ENCODE peak calls at places on chromosome 18, in eight cellular contexts. K, J, C, P, R, M, L and U are unnamed samples.

GRCh38 chr18:7300971-7301553 is 70.2 kb downstream of the LRRC30 start:
- DNase-seq in K (no peak), J (peak; percentile 82), C (no peak), P (no peak), R (no peak), M (no peak), L (no peak), U (no peak)

GRCh38 chr18:70005580-70005979 is 57.9 kb upstream of the CD226 start:
- DNase-seq in K (no peak), J (no peak), C (no peak), P (peak; percentile 16), R (no peak), M (no peak), L (no peak), U (no peak)

GRCh38 chr18:77470836-77471413 is 221.3 kb downstream of the GALR1 start:
- DNase-seq in K (no peak), J (no peak), C (no peak), P (no peak), R (no peak), M (no peak), L (no peak), U (no peak)

GRCh38 chr18:49100226-49100968 is 149.6 kb upstream of the SMAD7 start:
- DNase-seq in K (no peak), J (peak; percentile 48), C (no peak), P (no peak), R (peak; percentile 25), M (no peak), L (no peak), U (no peak)

GRCh38 chr18:31738460-31739407 is 21.9 kb downstream of the SLC25A52 start:
- DNase-seq in K (no peak), J (no peak), C (no peak), P (no peak), R (no peak), M (no peak), L (no peak), U (no peak)

GRCh38 chr18:402129-402528 is 98.4 kb downstream of the COLEC12 start:
- DNase-seq in K (no peak), J (no peak), C (no peak), P (no peak), R (no peak), M (no peak), L (no peak), U (no peak)

GRCh38 chr18:55069497-55069896 is 110.2 kb upstream of the CCDC68 start:
- DNase-seq in K (no peak), J (no peak), C (no peak), P (no peak), R (no peak), M (no peak), L (no peak), U (no peak)

GRCh38 chr18:73684651-73685050 is 463.0 kb downstream of the FBXO15 start:
- DNase-seq in K (no peak), J (peak; percentile 83), C (no peak), P (no peak), R (no peak), M (no peak), L (no peak), U (no peak)

GRCh38 chr18:12308386-12309100 is 502 bp downstream of the TUBB6 start:
- DNase-seq in K (peak; percentile 73), J (peak; percentile 60), C (peak; percentile 84), P (peak; percentile 79), R (peak; percentile 92), M (peak; percentile 61), L (peak; percentile 89), U (no peak)

GRCh38 chr18:3246636-3247242 is 862 bp upstream of the MYL12A start:
- DNase-seq in K (no peak), J (no peak), C (peak; percentile 62), P (peak; percentile 56), R (no peak), M (peak; percentile 34), L (no peak), U (no peak)

GRCh38 chr18:7572837-7573236 is 5.7 kb downstream of the PTPRM start:
- DNase-seq in K (no peak), J (no peak), C (no peak), P (no peak), R (peak; percentile 27), M (peak; percentile 17), L (no peak), U (no peak)

GRCh38 chr18:38706373-38706772 is 1140.8 kb upstream of the CELF4 start:
- DNase-seq in K (no peak), J (no peak), C (no peak), P (no peak), R (no peak), M (no peak), L (no peak), U (no peak)

GRCh38 chr18:79940814-79941472 is 10.5 kb downstream of the SLC66A2 start:
- DNase-seq in K (no peak), J (no peak), C (peak; percentile 40), P (peak; percentile 12), R (no peak), M (no peak), L (no peak), U (no peak)

GRCh38 chr18:47470941-47471340 is 219.5 kb upstream of the SKOR2 start:
- DNase-seq in K (no peak), J (no peak), C (no peak), P (no peak), R (no peak), M (no peak), L (no peak), U (no peak)

GRCh38 chr18:31490387-31490786 is 7.6 kb upstream of the DSG2 start:
- DNase-seq in K (no peak), J (peak; percentile 97), C (peak; percentile 61), P (no peak), R (no peak), M (peak; percentile 4), L (no peak), U (no peak)

GRCh38 chr18:79108520-79109215 is 39.5 kb downstream of the ATP9B start:
- DNase-seq in K (no peak), J (peak; percentile 22), C (no peak), P (no peak), R (no peak), M (no peak), L (no peak), U (no peak)

GRCh38 chr18:12420831-12421421 is 13.2 kb downstream of the PRELID3A start:
- DNase-seq in K (no peak), J (no peak), C (no peak), P (no peak), R (no peak), M (no peak), L (no peak), U (peak; percentile 19)

GRCh38 chr18:41938445-41938844 is 16.6 kb upstream of the PIK3C3 start:
- DNase-seq in K (no peak), J (peak; percentile 70), C (no peak), P (no peak), R (peak; percentile 91), M (no peak), L (no peak), U (no peak)

GRCh38 chr18:11909597-11910026 is 1.5 kb upstream of the MPPE1 start:
- DNase-seq in K (no peak), J (peak; percentile 83), C (no peak), P (no peak), R (peak; percentile 59), M (no peak), L (no peak), U (no peak)

GRCh38 chr18:76376668-76377358 is 118.2 kb downstream of the ZNF516 start:
- DNase-seq in K (no peak), J (peak; percentile 75), C (peak; percentile 41), P (no peak), R (no peak), M (peak; percentile 87), L (no peak), U (no peak)
- TF ChIP-seq CTCF in K (no peak), J (peak; percentile 18), C (no peak), P (no peak), R (no peak), M (no peak), L (no peak), U (no peak)

GRCh38 chr18:37084912-37085311 is 256.0 kb downstream of the KIAA1328 start:
- DNase-seq in K (no peak), J (no peak), C (no peak), P (no peak), R (no peak), M (no peak), L (no peak), U (no peak)

GRCh38 chr18:37085362-37085761 is 256.4 kb downstream of the KIAA1328 start:
- DNase-seq in K (no peak), J (no peak), C (no peak), P (no peak), R (no peak), M (no peak), L (no peak), U (no peak)
- TF ChIP-seq CTCF in K (no peak), J (no peak), C (no peak), P (no peak), R (no peak), M (no peak), L (no peak), U (no peak)

GRCh38 chr18:62245699-62246098 is 58.6 kb downstream of the RELCH start:
- DNase-seq in K (no peak), J (no peak), C (no peak), P (no peak), R (no peak), M (no peak), L (no peak), U (no peak)
- TF ChIP-seq CTCF in K (no peak), J (peak; percentile 10), C (no peak), P (no peak), R (no peak), M (no peak), L (no peak), U (peak; percentile 28)

GRCh38 chr18:36397033-36397432 is 99.5 kb downstream of the FHOD3 start:
- DNase-seq in K (no peak), J (no peak), C (no peak), P (no peak), R (no peak), M (no peak), L (no peak), U (no peak)

GRCh38 chr18:36401462-36401861 is 103.9 kb downstream of the FHOD3 start:
- DNase-seq in K (no peak), J (no peak), C (no peak), P (no peak), R (no peak), M (no peak), L (no peak), U (no peak)

GRCh38 chr18:36399055-36399454 is 101.5 kb downstream of the FHOD3 start:
- DNase-seq in K (no peak), J (peak; percentile 43), C (no peak), P (no peak), R (no peak), M (no peak), L (no peak), U (no peak)

GRCh38 chr18:36396190-36396589 is 98.7 kb downstream of the FHOD3 start:
- DNase-seq in K (no peak), J (no peak), C (no peak), P (no peak), R (no peak), M (no peak), L (no peak), U (no peak)

GRCh38 chr18:36398419-36398818 is 100.9 kb downstream of the FHOD3 start:
- DNase-seq in K (no peak), J (peak; percentile 97), C (no peak), P (no peak), R (no peak), M (no peak), L (no peak), U (no peak)
- TF ChIP-seq CTCF in K (no peak), J (no peak), C (no peak), P (no peak), R (no peak), M (no peak), L (no peak), U (no peak)